ENCODE peak calls at places on chromosomes 12 and 14, in four cellular contexts. One of them, this sample, is unnamed. For H3K4me1, the result is how much of the 10 kb centered on the place peaks cover.

GRCh38 chr12:113961921-113962710 is 4.0 kb downstream of the RBM19 start:
- DNase-seq in transverse colon: no peak
- DNase-seq in endothelial cell of umbilical vein: no peak
- DNase-seq in cardiac muscle cell: peak
- DNase-seq in this sample: no peak

GRCh38 chr12:78156751-78157150 is 326.1 kb downstream of the NAV3 start:
- DNase-seq in transverse colon: no peak
- DNase-seq in endothelial cell of umbilical vein: no peak
- DNase-seq in cardiac muscle cell: no peak
- DNase-seq in this sample: no peak

GRCh38 chr12:26830783-26831601 is 2.0 kb downstream of the ITPR2 start:
- DNase-seq in transverse colon: no peak
- DNase-seq in endothelial cell of umbilical vein: peak
- DNase-seq in cardiac muscle cell: no peak
- DNase-seq in this sample: no peak

GRCh38 chr12:24555730-24556129 is 393.2 kb downstream of the BCAT1 start:
- DNase-seq in transverse colon: no peak
- DNase-seq in endothelial cell of umbilical vein: no peak
- DNase-seq in cardiac muscle cell: no peak
- DNase-seq in this sample: no peak

GRCh38 chr12:115598827-115599226 is 678.7 kb downstream of the MED13L start:
- DNase-seq in transverse colon: peak
- DNase-seq in endothelial cell of umbilical vein: no peak
- DNase-seq in cardiac muscle cell: peak
- DNase-seq in this sample: no peak

GRCh38 chr14:56720703-56721426 is 89.4 kb downstream of the OTX2 start:
- DNase-seq in transverse colon: no peak
- DNase-seq in endothelial cell of umbilical vein: no peak
- DNase-seq in cardiac muscle cell: no peak
- DNase-seq in this sample: no peak

GRCh38 chr14:38808734-38809455 is 294.1 kb downstream of the SEC23A start:
- DNase-seq in transverse colon: peak
- DNase-seq in endothelial cell of umbilical vein: no peak
- DNase-seq in cardiac muscle cell: no peak
- DNase-seq in this sample: no peak

GRCh38 chr12:64631197-64631596 is 20.9 kb downstream of the RASSF3 start:
- DNase-seq in transverse colon: no peak
- DNase-seq in endothelial cell of umbilical vein: no peak
- DNase-seq in cardiac muscle cell: no peak
- DNase-seq in this sample: no peak

GRCh38 chr14:56057071-56057865 is 60.9 kb upstream of the PELI2 start:
- DNase-seq in transverse colon: no peak
- DNase-seq in endothelial cell of umbilical vein: no peak
- DNase-seq in cardiac muscle cell: no peak
- DNase-seq in this sample: no peak

GRCh38 chr14:36773136-36773540 is 111.5 kb downstream of the PAX9 start:
- DNase-seq in transverse colon: no peak
- DNase-seq in endothelial cell of umbilical vein: no peak
- DNase-seq in cardiac muscle cell: no peak
- DNase-seq in this sample: no peak

GRCh38 chr12:89448951-89449371 is 75.6 kb downstream of the GALNT4 start:
- DNase-seq in transverse colon: no peak
- DNase-seq in endothelial cell of umbilical vein: no peak
- DNase-seq in cardiac muscle cell: no peak
- DNase-seq in this sample: no peak

GRCh38 chr12:79685068-79685467 is 5.7 kb downstream of the PAWR start:
- DNase-seq in transverse colon: no peak
- DNase-seq in endothelial cell of umbilical vein: peak
- DNase-seq in cardiac muscle cell: peak
- DNase-seq in this sample: no peak

GRCh38 chr12:29426516-29426915 is 45.5 kb upstream of the ERGIC2 start:
- DNase-seq in transverse colon: no peak
- DNase-seq in endothelial cell of umbilical vein: peak
- DNase-seq in cardiac muscle cell: no peak
- DNase-seq in this sample: no peak

GRCh38 chr12:94879542-94879941 is 124.0 kb downstream of the NDUFA12 start:
- DNase-seq in transverse colon: no peak
- DNase-seq in endothelial cell of umbilical vein: no peak
- DNase-seq in cardiac muscle cell: peak
- DNase-seq in this sample: no peak

GRCh38 chr12:15322164-15323054 is at the start of gene PTPRO:
- DNase-seq in transverse colon: no peak
- DNase-seq in endothelial cell of umbilical vein: no peak
- DNase-seq in cardiac muscle cell: peak
- DNase-seq in this sample: no peak

GRCh38 chr12:113403435-113404415 is at the start of gene SDS:
- DNase-seq in transverse colon: peak
- DNase-seq in endothelial cell of umbilical vein: peak
- DNase-seq in cardiac muscle cell: peak
- DNase-seq in this sample: no peak

GRCh38 chr14:100815478-100816285 is 10.2 kb upstream of the MEG3 start:
- DNase-seq in transverse colon: no peak
- DNase-seq in endothelial cell of umbilical vein: peak
- DNase-seq in cardiac muscle cell: peak
- DNase-seq in this sample: no peak

GRCh38 chr14:48391661-48392060 is 716.3 kb upstream of the MDGA2 start:
- DNase-seq in transverse colon: no peak
- DNase-seq in endothelial cell of umbilical vein: no peak
- DNase-seq in cardiac muscle cell: no peak
- DNase-seq in this sample: no peak

GRCh38 chr12:14280921-14281320 is 84.6 kb upstream of the ATF7IP start:
- DNase-seq in transverse colon: no peak
- DNase-seq in endothelial cell of umbilical vein: no peak
- DNase-seq in cardiac muscle cell: no peak
- DNase-seq in this sample: no peak

GRCh38 chr14:52076334-52076733 is 7.5 kb upstream of the NID2 start:
- DNase-seq in transverse colon: no peak
- DNase-seq in endothelial cell of umbilical vein: peak
- DNase-seq in cardiac muscle cell: peak
- DNase-seq in this sample: no peak

GRCh38 chr14:29274890-29275651 is 508.5 kb downstream of the FOXG1 start:
- DNase-seq in transverse colon: no peak
- DNase-seq in endothelial cell of umbilical vein: no peak
- DNase-seq in cardiac muscle cell: no peak
- DNase-seq in this sample: no peak

DNA sequence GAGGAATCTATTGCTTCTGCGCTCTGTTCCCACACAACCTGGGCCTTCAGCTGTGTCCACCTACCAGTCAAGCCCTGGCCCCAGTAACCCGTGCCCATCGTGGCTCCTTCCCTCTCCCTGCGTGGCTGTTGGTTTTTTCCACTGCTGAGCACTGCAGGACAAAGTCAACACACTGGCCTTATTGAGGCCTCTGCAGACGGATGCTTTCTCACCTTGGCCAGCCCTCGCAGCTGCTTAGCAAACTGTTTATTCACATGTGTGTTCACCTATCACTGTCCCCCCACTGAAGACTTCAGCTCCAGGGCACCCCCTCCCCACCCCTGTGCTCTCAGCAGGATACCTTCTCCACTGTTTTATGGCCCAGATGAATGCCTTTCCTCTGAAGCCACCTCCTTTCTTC is 12.8 kb upstream of the GPX2 start:
- DNase-seq in transverse colon: no peak
- DNase-seq in endothelial cell of umbilical vein: no peak
- DNase-seq in cardiac muscle cell: no peak
- DNase-seq in this sample: no peak
- H3K27ac ChIP-seq in transverse colon: no peak
- H3K27ac ChIP-seq in endothelial cell of umbilical vein: no peak
- H3K27ac ChIP-seq in cardiac muscle cell: no peak
- H3K27ac ChIP-seq in this sample: no peak

GRCh38 chr14:103056322-103057027 is 874 bp downstream of the CDC42BPB start:
- DNase-seq in transverse colon: peak
- DNase-seq in endothelial cell of umbilical vein: peak
- DNase-seq in cardiac muscle cell: peak
- DNase-seq in this sample: no peak
- H3K4me1 ChIP-seq in transverse colon: half or more
- H3K4me1 ChIP-seq in endothelial cell of umbilical vein: under half
- H3K4me1 ChIP-seq in cardiac muscle cell: under half
- H3K4me1 ChIP-seq in this sample: under half

GRCh38 chr12:13196302-13196921 is at the start of gene EMP1:
- DNase-seq in transverse colon: peak
- DNase-seq in endothelial cell of umbilical vein: peak
- DNase-seq in cardiac muscle cell: peak
- DNase-seq in this sample: peak

GRCh38 chr12:13198921-13199320 is 2.4 kb downstream of the EMP1 start:
- DNase-seq in transverse colon: no peak
- DNase-seq in endothelial cell of umbilical vein: peak
- DNase-seq in cardiac muscle cell: peak
- DNase-seq in this sample: no peak

GRCh38 chr12:13195848-13196301 is 651 bp upstream of the EMP1 start:
- DNase-seq in transverse colon: peak
- DNase-seq in endothelial cell of umbilical vein: no peak
- DNase-seq in cardiac muscle cell: peak
- DNase-seq in this sample: no peak

GRCh38 chr12:13197526-13198141 is 1.1 kb downstream of the EMP1 start:
- DNase-seq in transverse colon: no peak
- DNase-seq in endothelial cell of umbilical vein: no peak
- DNase-seq in cardiac muscle cell: peak
- DNase-seq in this sample: no peak

GRCh38 chr12:13198240-13198639 is 1.7 kb downstream of the EMP1 start:
- DNase-seq in transverse colon: no peak
- DNase-seq in endothelial cell of umbilical vein: no peak
- DNase-seq in cardiac muscle cell: peak
- DNase-seq in this sample: no peak
- H3K27ac ChIP-seq in transverse colon: peak
- H3K27ac ChIP-seq in endothelial cell of umbilical vein: peak
- H3K27ac ChIP-seq in cardiac muscle cell: no peak
- H3K27ac ChIP-seq in this sample: no peak

DNA sequence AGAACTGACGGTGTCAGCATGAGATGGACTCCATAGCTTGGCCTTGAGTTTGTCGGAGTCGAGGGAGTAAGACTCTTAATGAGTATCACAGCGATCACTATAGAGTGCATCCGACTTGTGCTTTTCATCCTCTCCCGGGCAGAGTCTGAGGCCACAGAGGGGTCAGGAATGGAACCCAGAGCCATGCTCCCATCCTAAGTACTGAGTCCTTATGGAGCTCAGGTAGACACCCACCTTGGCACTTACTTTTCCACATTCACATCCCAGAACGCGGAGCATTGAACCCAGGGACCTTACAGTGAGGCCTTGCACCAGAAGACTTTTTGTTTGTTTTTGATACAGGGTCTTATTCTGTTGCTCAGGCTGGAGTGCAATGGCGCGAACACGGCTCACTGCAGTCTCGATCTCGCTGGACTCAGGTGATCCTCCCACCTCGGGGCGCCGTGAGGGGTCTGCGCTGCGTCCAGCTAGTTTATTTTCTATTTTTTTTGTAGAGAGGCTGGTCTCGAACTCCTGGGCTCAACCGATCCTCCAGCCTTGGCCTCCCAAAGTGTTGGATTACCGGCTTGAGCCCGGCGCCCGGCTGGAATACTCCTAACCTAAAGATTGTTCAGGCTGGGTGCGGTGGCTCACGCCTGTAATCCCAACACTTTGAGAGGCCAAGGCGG is 736 bp upstream of the SRSF9 start:
- DNase-seq in transverse colon: no peak
- DNase-seq in endothelial cell of umbilical vein: no peak
- DNase-seq in cardiac muscle cell: peak
- DNase-seq in this sample: no peak
- H3K4me1 ChIP-seq in transverse colon: under half
- H3K4me1 ChIP-seq in endothelial cell of umbilical vein: under half
- H3K4me1 ChIP-seq in cardiac muscle cell: under half
- H3K4me1 ChIP-seq in this sample: under half

GRCh38 chr14:93964281-93964680 is 12.1 kb downstream of the ASB2 start:
- DNase-seq in transverse colon: no peak
- DNase-seq in endothelial cell of umbilical vein: no peak
- DNase-seq in cardiac muscle cell: no peak
- DNase-seq in this sample: no peak
- H3K27ac ChIP-seq in transverse colon: peak
- H3K27ac ChIP-seq in endothelial cell of umbilical vein: no peak
- H3K27ac ChIP-seq in cardiac muscle cell: no peak
- H3K27ac ChIP-seq in this sample: peak

DNA sequence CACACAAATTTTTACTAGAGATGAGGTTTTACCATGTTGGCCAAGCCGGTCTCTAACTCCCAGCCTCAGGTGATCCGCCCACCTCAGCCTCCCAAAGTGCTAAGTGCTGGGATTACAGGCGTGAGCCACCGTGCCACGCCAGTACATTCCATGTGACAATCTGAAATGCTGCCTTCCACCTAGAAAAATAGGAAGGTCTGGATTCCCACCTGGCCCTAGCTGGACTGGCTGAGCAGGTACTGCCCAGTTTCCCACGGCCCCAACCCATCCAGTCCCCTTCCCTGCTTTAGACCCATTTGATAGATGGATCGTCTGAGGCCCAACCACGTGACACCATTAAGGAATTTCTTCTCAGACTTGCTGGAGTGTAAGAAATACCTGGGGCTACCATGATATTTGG is 55.4 kb downstream of the KDM2B start:
- DNase-seq in transverse colon: no peak
- DNase-seq in endothelial cell of umbilical vein: no peak
- DNase-seq in cardiac muscle cell: no peak
- DNase-seq in this sample: no peak
- H3K4me1 ChIP-seq in transverse colon: under half
- H3K4me1 ChIP-seq in endothelial cell of umbilical vein: under half
- H3K4me1 ChIP-seq in cardiac muscle cell: under half
- H3K4me1 ChIP-seq in this sample: under half

DNA sequence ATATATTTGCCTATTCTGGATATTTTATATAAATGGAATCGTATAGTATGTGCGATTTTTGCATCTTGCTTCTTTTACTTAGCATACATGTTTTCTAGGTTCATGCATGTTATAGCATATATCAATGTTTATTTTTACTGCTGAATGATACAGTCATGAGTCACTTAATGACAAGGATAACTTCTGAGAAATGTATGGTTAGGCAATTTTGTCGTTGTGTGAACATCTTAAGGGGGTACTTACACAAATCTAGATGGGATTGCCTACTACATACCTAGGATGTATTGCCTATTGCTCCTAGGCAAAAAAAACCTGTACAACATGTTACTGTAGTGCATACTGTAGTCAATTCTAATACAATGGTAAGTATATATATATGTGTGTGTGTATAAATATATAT is 8.8 kb downstream of the USP15 start:
- DNase-seq in transverse colon: no peak
- DNase-seq in endothelial cell of umbilical vein: peak
- DNase-seq in cardiac muscle cell: peak
- DNase-seq in this sample: no peak
- H3K27ac ChIP-seq in transverse colon: no peak
- H3K27ac ChIP-seq in endothelial cell of umbilical vein: no peak
- H3K27ac ChIP-seq in cardiac muscle cell: no peak
- H3K27ac ChIP-seq in this sample: no peak

DNA sequence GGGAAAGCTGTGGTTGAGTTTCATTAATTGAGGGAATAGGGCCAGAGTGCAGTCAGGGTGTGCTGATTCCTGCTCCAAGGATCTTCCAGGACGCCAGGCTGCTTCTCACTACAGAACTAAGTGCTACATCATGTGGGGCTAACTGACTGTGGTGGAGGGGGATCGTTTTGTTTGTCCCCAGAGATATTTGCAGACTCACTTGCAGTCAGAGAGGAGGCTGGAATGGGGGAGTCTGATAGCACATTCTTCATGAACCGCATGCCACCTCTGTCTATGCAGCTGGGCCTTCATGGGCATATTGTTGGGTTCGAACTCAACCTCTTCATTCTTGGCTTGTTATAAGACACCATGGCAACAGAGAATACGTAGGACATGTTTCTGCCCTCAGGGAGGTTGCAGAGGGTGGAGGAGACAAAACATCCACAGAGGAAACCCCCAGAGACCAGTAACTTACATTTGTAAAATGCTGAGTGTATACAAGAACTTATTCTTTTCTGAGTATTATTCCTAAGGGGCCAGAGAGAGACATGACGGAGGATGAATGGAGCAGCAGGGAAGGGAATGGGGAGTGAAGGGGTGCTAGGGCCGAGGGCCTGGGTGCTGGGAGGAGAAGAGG is 13.0 kb downstream of the KRT7 start:
- DNase-seq in transverse colon: no peak
- DNase-seq in endothelial cell of umbilical vein: no peak
- DNase-seq in cardiac muscle cell: no peak
- DNase-seq in this sample: no peak
- H3K4me1 ChIP-seq in transverse colon: under half
- H3K4me1 ChIP-seq in endothelial cell of umbilical vein: under half
- H3K4me1 ChIP-seq in cardiac muscle cell: under half
- H3K4me1 ChIP-seq in this sample: under half